ENCODE peak calls at places on chromosomes 3 and 15, in eight cellular contexts. One of them, this sample, is unnamed.

GRCh38 chr3:194315088-194315964 is 35.8 kb downstream of the CPN2 start:
- DNase-seq in ovary: peak
- DNase-seq in esophagus muscularis mucosa: peak
- DNase-seq in HepG2: peak
- DNase-seq in GM12892: peak
- DNase-seq in uterus: peak
- DNase-seq in A549: peak
- DNase-seq in NB4: peak
- DNase-seq in this sample: peak

GRCh38 chr3:133859381-133860245 is 36.1 kb downstream of the RAB6B start:
- DNase-seq in ovary: no peak
- DNase-seq in esophagus muscularis mucosa: no peak
- DNase-seq in HepG2: no peak
- DNase-seq in GM12892: no peak
- DNase-seq in uterus: no peak
- DNase-seq in A549: no peak
- DNase-seq in NB4: no peak
- DNase-seq in this sample: no peak

GRCh38 chr3:191528589-191528988 is 67.6 kb downstream of the PYDC2 start:
- DNase-seq in ovary: no peak
- DNase-seq in esophagus muscularis mucosa: no peak
- DNase-seq in HepG2: no peak
- DNase-seq in GM12892: no peak
- DNase-seq in uterus: no peak
- DNase-seq in A549: no peak
- DNase-seq in NB4: no peak
- DNase-seq in this sample: no peak

GRCh38 chr15:85542895-85543331 is 162.5 kb downstream of the AKAP13 start:
- DNase-seq in ovary: no peak
- DNase-seq in esophagus muscularis mucosa: no peak
- DNase-seq in HepG2: no peak
- DNase-seq in GM12892: no peak
- DNase-seq in uterus: no peak
- DNase-seq in A549: no peak
- DNase-seq in NB4: peak
- DNase-seq in this sample: no peak

GRCh38 chr3:49868951-49869454 is 703 bp downstream of the CAMKV start:
- DNase-seq in ovary: no peak
- DNase-seq in esophagus muscularis mucosa: no peak
- DNase-seq in HepG2: no peak
- DNase-seq in GM12892: no peak
- DNase-seq in uterus: no peak
- DNase-seq in A549: no peak
- DNase-seq in NB4: peak
- DNase-seq in this sample: no peak

GRCh38 chr3:156449712-156450574 is 105.0 kb downstream of the SSR3 start:
- DNase-seq in ovary: no peak
- DNase-seq in esophagus muscularis mucosa: no peak
- DNase-seq in HepG2: peak
- DNase-seq in GM12892: no peak
- DNase-seq in uterus: no peak
- DNase-seq in A549: peak
- DNase-seq in NB4: peak
- DNase-seq in this sample: no peak

GRCh38 chr15:76682833-76683232 is 222.3 kb downstream of the SCAPER start:
- DNase-seq in ovary: no peak
- DNase-seq in esophagus muscularis mucosa: no peak
- DNase-seq in HepG2: no peak
- DNase-seq in GM12892: no peak
- DNase-seq in uterus: no peak
- DNase-seq in A549: no peak
- DNase-seq in NB4: no peak
- DNase-seq in this sample: no peak

GRCh38 chr15:69794643-69795461 is 302.9 kb downstream of the TLE3 start:
- DNase-seq in ovary: peak
- DNase-seq in esophagus muscularis mucosa: no peak
- DNase-seq in HepG2: no peak
- DNase-seq in GM12892: no peak
- DNase-seq in uterus: peak
- DNase-seq in A549: no peak
- DNase-seq in NB4: no peak
- DNase-seq in this sample: peak

GRCh38 chr3:16842710-16843270 is 42.0 kb upstream of the PLCL2 start:
- DNase-seq in ovary: no peak
- DNase-seq in esophagus muscularis mucosa: no peak
- DNase-seq in HepG2: no peak
- DNase-seq in GM12892: no peak
- DNase-seq in uterus: no peak
- DNase-seq in A549: no peak
- DNase-seq in NB4: no peak
- DNase-seq in this sample: no peak

GRCh38 chr15:34223904-34224596 is 766 bp upstream of the EMC4 start:
- DNase-seq in ovary: no peak
- DNase-seq in esophagus muscularis mucosa: no peak
- DNase-seq in HepG2: no peak
- DNase-seq in GM12892: no peak
- DNase-seq in uterus: no peak
- DNase-seq in A549: peak
- DNase-seq in NB4: peak
- DNase-seq in this sample: no peak

GRCh38 chr3:155192957-155193746 is 100.3 kb downstream of the STRIT1 start:
- DNase-seq in ovary: no peak
- DNase-seq in esophagus muscularis mucosa: no peak
- DNase-seq in HepG2: no peak
- DNase-seq in GM12892: no peak
- DNase-seq in uterus: no peak
- DNase-seq in A549: no peak
- DNase-seq in NB4: no peak
- DNase-seq in this sample: no peak

GRCh38 chr15:72302955-72303354 is 17.0 kb downstream of the CELF6 start:
- DNase-seq in ovary: no peak
- DNase-seq in esophagus muscularis mucosa: no peak
- DNase-seq in HepG2: no peak
- DNase-seq in GM12892: no peak
- DNase-seq in uterus: no peak
- DNase-seq in A549: no peak
- DNase-seq in NB4: no peak
- DNase-seq in this sample: no peak

GRCh38 chr3:57029383-57029782 is 31.1 kb upstream of the SPATA12 start:
- DNase-seq in ovary: no peak
- DNase-seq in esophagus muscularis mucosa: no peak
- DNase-seq in HepG2: no peak
- DNase-seq in GM12892: no peak
- DNase-seq in uterus: no peak
- DNase-seq in A549: no peak
- DNase-seq in NB4: no peak
- DNase-seq in this sample: no peak

GRCh38 chr15:51367322-51367976 is 26.0 kb downstream of the GLDN start:
- DNase-seq in ovary: no peak
- DNase-seq in esophagus muscularis mucosa: no peak
- DNase-seq in HepG2: no peak
- DNase-seq in GM12892: no peak
- DNase-seq in uterus: no peak
- DNase-seq in A549: peak
- DNase-seq in NB4: no peak
- DNase-seq in this sample: no peak

GRCh38 chr15:42911058-42911592 is 9.5 kb downstream of the TTBK2 start:
- DNase-seq in ovary: no peak
- DNase-seq in esophagus muscularis mucosa: no peak
- DNase-seq in HepG2: no peak
- DNase-seq in GM12892: no peak
- DNase-seq in uterus: no peak
- DNase-seq in A549: no peak
- DNase-seq in NB4: no peak
- DNase-seq in this sample: no peak

GRCh38 chr3:14836049-14836468 is 17.3 kb downstream of the FGD5 start:
- DNase-seq in ovary: peak
- DNase-seq in esophagus muscularis mucosa: peak
- DNase-seq in HepG2: no peak
- DNase-seq in GM12892: no peak
- DNase-seq in uterus: peak
- DNase-seq in A549: no peak
- DNase-seq in NB4: no peak
- DNase-seq in this sample: no peak

GRCh38 chr15:100670505-100671021 is 68.2 kb downstream of the ASB7 start:
- DNase-seq in ovary: no peak
- DNase-seq in esophagus muscularis mucosa: no peak
- DNase-seq in HepG2: no peak
- DNase-seq in GM12892: no peak
- DNase-seq in uterus: no peak
- DNase-seq in A549: no peak
- DNase-seq in NB4: no peak
- DNase-seq in this sample: no peak

GRCh38 chr15:100668321-100668690 is 65.9 kb downstream of the ASB7 start:
- DNase-seq in ovary: no peak
- DNase-seq in esophagus muscularis mucosa: no peak
- DNase-seq in HepG2: no peak
- DNase-seq in GM12892: no peak
- DNase-seq in uterus: no peak
- DNase-seq in A549: no peak
- DNase-seq in NB4: no peak
- DNase-seq in this sample: no peak

GRCh38 chr15:100669260-100669659 is 66.9 kb downstream of the ASB7 start:
- DNase-seq in ovary: no peak
- DNase-seq in esophagus muscularis mucosa: no peak
- DNase-seq in HepG2: no peak
- DNase-seq in GM12892: no peak
- DNase-seq in uterus: no peak
- DNase-seq in A549: no peak
- DNase-seq in NB4: no peak
- DNase-seq in this sample: no peak

GRCh38 chr15:100665570-100665969 is 63.2 kb downstream of the ASB7 start:
- DNase-seq in ovary: no peak
- DNase-seq in esophagus muscularis mucosa: no peak
- DNase-seq in HepG2: no peak
- DNase-seq in GM12892: no peak
- DNase-seq in uterus: no peak
- DNase-seq in A549: no peak
- DNase-seq in NB4: no peak
- DNase-seq in this sample: no peak

GRCh38 chr15:100667405-100668320 is 65.3 kb downstream of the ASB7 start:
- DNase-seq in ovary: no peak
- DNase-seq in esophagus muscularis mucosa: no peak
- DNase-seq in HepG2: no peak
- DNase-seq in GM12892: no peak
- DNase-seq in uterus: peak
- DNase-seq in A549: no peak
- DNase-seq in NB4: no peak
- DNase-seq in this sample: no peak
- TF ChIP-seq POLR2A in ovary: no peak
- TF ChIP-seq POLR2A in esophagus muscularis mucosa: no peak
- TF ChIP-seq POLR2A in HepG2: no peak
- TF ChIP-seq POLR2A in GM12892: no peak
- TF ChIP-seq POLR2A in uterus: no peak
- TF ChIP-seq POLR2A in A549: no peak
- TF ChIP-seq POLR2A in NB4: no peak
- TF ChIP-seq POLR2A in this sample: no peak

GRCh38 chr3:99817437-99818240 is at the start of gene CMSS1:
- DNase-seq in ovary: peak
- DNase-seq in esophagus muscularis mucosa: peak
- DNase-seq in HepG2: peak
- DNase-seq in GM12892: peak
- DNase-seq in uterus: peak
- DNase-seq in A549: peak
- DNase-seq in NB4: peak
- DNase-seq in this sample: peak
- TF ChIP-seq POLR2A in ovary: peak
- TF ChIP-seq POLR2A in esophagus muscularis mucosa: peak
- TF ChIP-seq POLR2A in HepG2: peak
- TF ChIP-seq POLR2A in GM12892: peak
- TF ChIP-seq POLR2A in uterus: peak
- TF ChIP-seq POLR2A in A549: peak
- TF ChIP-seq POLR2A in NB4: peak
- TF ChIP-seq POLR2A in this sample: peak

GRCh38 chr15:64883997-64884511 is 27.6 kb upstream of the ANKDD1A start:
- DNase-seq in ovary: no peak
- DNase-seq in esophagus muscularis mucosa: no peak
- DNase-seq in HepG2: no peak
- DNase-seq in GM12892: peak
- DNase-seq in uterus: peak
- DNase-seq in A549: peak
- DNase-seq in NB4: peak
- DNase-seq in this sample: peak

GRCh38 chr15:64878708-64879107 is 33.0 kb upstream of the ANKDD1A start:
- DNase-seq in ovary: no peak
- DNase-seq in esophagus muscularis mucosa: no peak
- DNase-seq in HepG2: no peak
- DNase-seq in GM12892: no peak
- DNase-seq in uterus: no peak
- DNase-seq in A549: no peak
- DNase-seq in NB4: no peak
- DNase-seq in this sample: no peak

GRCh38 chr15:64888336-64888735 is 23.4 kb upstream of the ANKDD1A start:
- DNase-seq in ovary: no peak
- DNase-seq in esophagus muscularis mucosa: no peak
- DNase-seq in HepG2: no peak
- DNase-seq in GM12892: no peak
- DNase-seq in uterus: no peak
- DNase-seq in A549: no peak
- DNase-seq in NB4: no peak
- DNase-seq in this sample: no peak

GRCh38 chr15:64877435-64877834 is 34.3 kb upstream of the ANKDD1A start:
- DNase-seq in ovary: peak
- DNase-seq in esophagus muscularis mucosa: no peak
- DNase-seq in HepG2: no peak
- DNase-seq in GM12892: no peak
- DNase-seq in uterus: peak
- DNase-seq in A549: no peak
- DNase-seq in NB4: peak
- DNase-seq in this sample: peak

DNA sequence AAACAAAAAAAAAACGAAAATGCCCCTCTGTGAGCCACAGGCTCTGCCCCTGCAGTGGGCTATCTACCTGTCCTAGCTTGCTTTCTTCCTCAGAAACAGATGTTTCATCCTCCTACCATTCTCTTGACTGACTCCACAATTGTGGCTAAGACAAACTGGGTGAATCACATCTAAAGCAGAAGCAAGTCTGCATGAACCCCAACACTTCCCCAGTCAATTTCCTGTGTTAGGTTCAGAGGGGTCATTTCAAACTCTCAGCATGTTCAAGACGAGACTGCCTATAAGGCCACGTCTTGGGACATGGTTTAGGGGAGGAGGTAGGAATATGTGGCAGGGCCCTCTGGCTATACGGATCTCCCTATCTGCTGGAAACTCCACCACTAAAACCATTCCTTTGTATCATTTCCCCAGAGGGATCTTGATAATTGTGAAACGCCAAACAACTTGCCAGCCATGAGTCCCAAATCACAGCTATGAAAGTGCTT is 28.6 kb upstream of the ANKDD1A start:
- DNase-seq in ovary: no peak
- DNase-seq in esophagus muscularis mucosa: no peak
- DNase-seq in HepG2: no peak
- DNase-seq in GM12892: peak
- DNase-seq in uterus: no peak
- DNase-seq in A549: no peak
- DNase-seq in NB4: peak
- DNase-seq in this sample: no peak
- TF ChIP-seq POLR2A in ovary: no peak
- TF ChIP-seq POLR2A in esophagus muscularis mucosa: no peak
- TF ChIP-seq POLR2A in HepG2: no peak
- TF ChIP-seq POLR2A in GM12892: no peak
- TF ChIP-seq POLR2A in uterus: no peak
- TF ChIP-seq POLR2A in A549: no peak
- TF ChIP-seq POLR2A in NB4: no peak
- TF ChIP-seq POLR2A in this sample: no peak

GRCh38 chr15:45022871-45023658 is at the start of gene SORD:
- DNase-seq in ovary: peak
- DNase-seq in esophagus muscularis mucosa: peak
- DNase-seq in HepG2: peak
- DNase-seq in GM12892: peak
- DNase-seq in uterus: peak
- DNase-seq in A549: peak
- DNase-seq in NB4: peak
- DNase-seq in this sample: peak
- TF ChIP-seq POLR2A in ovary: no peak
- TF ChIP-seq POLR2A in esophagus muscularis mucosa: no peak
- TF ChIP-seq POLR2A in HepG2: peak
- TF ChIP-seq POLR2A in GM12892: peak
- TF ChIP-seq POLR2A in uterus: no peak
- TF ChIP-seq POLR2A in A549: peak
- TF ChIP-seq POLR2A in NB4: peak
- TF ChIP-seq POLR2A in this sample: peak